ENCODE peak calls at places on chromosomes 1 and 21, in ten cellular contexts. M is GM12864; B is NCI-H345; X is foreskin fibroblast; K is neural progenitor cell; E is tibial artery; J is neuronal stem cell; S is brain microvascular endothelial cell; G is fibroblast of the conjunctiva; P is stimulated activated naive CD8-positive, alpha-beta T cell treated with anti-CD3 and anti-CD28 coated beads, Interleukin-15, Interleukin-2, amounts not matched to agents 100 U/mL and 50 U/mL, for 24 hours. O is an unnamed sample.

GRCh38 chr1:223223091-223223995 is 80.3 kb upstream of the TLR5 start:
- DNase-seq in X (no peak), G (no peak), E (no peak), S (no peak), B (no peak), K (no peak), M (no peak), P (no peak), J (no peak), O (no peak)

GRCh38 chr1:153535664-153536585 is at the start of gene S100A6:
- DNase-seq in G (peak), X (peak), J (no peak), K (no peak), S (peak), E (peak), P (peak), M (no peak), B (peak), O (peak)

GRCh38 chr21:36769051-36769867 is 70.3 kb downstream of the SIM2 start:
- DNase-seq in J (no peak), S (no peak), P (no peak), B (no peak), M (no peak), K (no peak), X (no peak), G (no peak), E (no peak), O (no peak)

GRCh38 chr21:37166733-37167132 is 93.7 kb downstream of the TTC3 start:
- DNase-seq in M (no peak), E (no peak), P (no peak), K (peak), S (no peak), G (no peak), J (no peak), B (no peak), X (no peak), O (no peak)

GRCh38 chr21:44892536-44893277 is 19.2 kb upstream of the PTTG1IP start:
- DNase-seq in G (no peak), S (peak), E (peak), K (peak), J (peak), X (peak), M (no peak), P (peak), B (peak), O (no peak)

GRCh38 chr1:246261641-246262040 is 245.4 kb downstream of the SMYD3 start:
- DNase-seq in B (no peak), J (no peak), S (no peak), E (no peak), X (no peak), P (no peak), G (no peak), K (no peak), M (no peak), O (no peak)

GRCh38 chr1:161159915-161160248 is 582 bp downstream of the USP21 start:
- DNase-seq in E (no peak), M (no peak), X (no peak), K (no peak), B (no peak), S (no peak), J (no peak), P (no peak), G (no peak), O (no peak)

GRCh38 chr1:241939798-241940197 is 17.8 kb upstream of the BECN2 start:
- DNase-seq in B (no peak), E (no peak), P (no peak), S (no peak), J (no peak), X (peak), K (no peak), M (no peak), G (no peak), O (no peak)

GRCh38 chr1:36705629-36706028 is 222.9 kb upstream of the CSF3R start:
- DNase-seq in M (no peak), E (no peak), B (no peak), K (no peak), J (no peak), P (no peak), X (no peak), S (no peak), G (no peak), O (no peak)

GRCh38 chr1:239891621-239892358 is 199.9 kb upstream of the FMN2 start:
- DNase-seq in S (no peak), M (no peak), P (no peak), E (no peak), K (no peak), J (no peak), G (no peak), X (no peak), B (no peak), O (no peak)

GRCh38 chr1:17765444-17766411 is 10.6 kb downstream of the ACTL8 start:
- DNase-seq in K (no peak), P (no peak), M (no peak), G (peak), J (no peak), S (peak), E (no peak), X (peak), B (no peak), O (peak)

GRCh38 chr1:108645479-108646184 is 15.3 kb downstream of the HENMT1 start:
- DNase-seq in P (peak), S (no peak), B (no peak), J (no peak), E (no peak), K (no peak), M (no peak), G (no peak), X (no peak), O (no peak)

GRCh38 chr1:206066479-206067171 is 13.7 kb downstream of the RHEX start:
- DNase-seq in S (no peak), G (no peak), X (no peak), M (peak), K (no peak), J (no peak), B (no peak), P (no peak), E (no peak), O (no peak)

GRCh38 chr1:70043806-70044205 is 161.6 kb downstream of the LRRC40 start:
- DNase-seq in G (peak), M (no peak), X (peak), J (no peak), S (peak), P (no peak), E (no peak), K (no peak), B (peak), O (peak)

O was measured in skeletal muscle cell.